ENCODE peak calls at places on chromosomes 1 and 21, in eight cellular contexts. X, H, E, O, S, T, K and Y are unnamed samples.

GRCh38 chr1:19165501-19165900 is 44.6 kb downstream of the UBR4 start:
- DNase-seq in S (peak), H (no peak), E (no peak), K (no peak), T (no peak), O (peak), X (peak), Y (no peak)

GRCh38 chr1:245310605-245311531 is 156.1 kb downstream of the KIF26B start:
- DNase-seq in T (no peak), K (no peak), E (no peak), S (no peak), O (no peak), H (no peak), X (peak), Y (no peak)

GRCh38 chr1:24344090-24344742 is 25.1 kb downstream of the GRHL3 start:
- DNase-seq in S (no peak), O (no peak), T (no peak), E (no peak), X (no peak), K (no peak), H (no peak), Y (no peak)

GRCh38 chr1:110746644-110747259 is 72.0 kb upstream of the KCNA3 start:
- DNase-seq in T (no peak), X (peak), S (peak), E (no peak), H (peak), O (peak), K (peak), Y (peak)

GRCh38 chr1:19967808-19968207 is 11.6 kb downstream of the PLA2G2A start:
- DNase-seq in X (no peak), K (no peak), H (no peak), O (no peak), E (no peak), S (no peak), T (no peak), Y (no peak)

GRCh38 chr1:204172404-204173049 is 6.4 kb upstream of the REN start:
- DNase-seq in E (no peak), S (no peak), X (no peak), O (no peak), K (no peak), T (no peak), H (no peak), Y (no peak)

GRCh38 chr1:195899762-195900352 is 708.4 kb downstream of the KCNT2 start:
- DNase-seq in E (no peak), S (peak), T (no peak), X (peak), K (no peak), H (no peak), O (no peak), Y (no peak)

GRCh38 chr1:209155556-209155955 is 428.0 kb upstream of the CAMK1G start:
- DNase-seq in T (no peak), K (no peak), S (no peak), X (peak), E (no peak), H (no peak), O (no peak), Y (peak)

GRCh38 chr1:203456577-203456976 is 19.0 kb upstream of the PRELP start:
- DNase-seq in E (no peak), O (no peak), K (no peak), S (no peak), X (no peak), H (no peak), T (no peak), Y (no peak)

GRCh38 chr1:154425172-154425571 is 20.0 kb downstream of the IL6R start:
- DNase-seq in E (no peak), T (no peak), X (peak), K (no peak), O (no peak), H (no peak), S (no peak), Y (no peak)

GRCh38 chr1:175146535-175147213 is 45.9 kb downstream of the KIAA0040 start:
- DNase-seq in H (peak), E (no peak), O (peak), K (peak), S (peak), X (peak), T (no peak), Y (peak)

GRCh38 chr1:15260418-15261154 is 13.6 kb downstream of the FHAD1 start:
- DNase-seq in H (no peak), K (no peak), T (no peak), O (no peak), E (no peak), X (peak), S (peak), Y (peak)

GRCh38 chr1:113804421-113805255 is 7.6 kb downstream of the RSBN1 start:
- DNase-seq in X (peak), K (no peak), E (no peak), S (peak), T (no peak), O (no peak), H (no peak), Y (peak)

GRCh38 chr1:9235123-9235513 is 544 bp downstream of the H6PD start:
- DNase-seq in T (no peak), S (peak), O (peak), H (no peak), X (peak), K (no peak), E (no peak), Y (peak)

GRCh38 chr21:36369064-36369685 is 16.0 kb upstream of the CHAF1B start:
- DNase-seq in O (no peak), H (no peak), X (no peak), S (no peak), E (no peak), T (no peak), K (no peak), Y (no peak)

GRCh38 chr1:91744973-91745648 is 140.8 kb downstream of the TGFBR3 start:
- DNase-seq in K (peak), X (no peak), S (no peak), H (no peak), O (no peak), T (no peak), E (no peak), Y (no peak)

GRCh38 chr1:206808615-206809014 is 36.3 kb upstream of the IL10 start:
- DNase-seq in S (peak), E (no peak), K (peak), H (no peak), X (peak), T (no peak), O (no peak), Y (no peak)

GRCh38 chr1:33612877-33613487 is 140.5 kb downstream of the ZSCAN20 start:
- DNase-seq in K (peak), T (peak), X (peak), E (no peak), O (peak), H (no peak), S (peak), Y (peak)

GRCh38 chr1:186761358-186761757 is 67.4 kb upstream of the PLA2G4A start:
- DNase-seq in K (no peak), O (no peak), T (no peak), E (no peak), S (no peak), X (no peak), H (no peak), Y (no peak)

GRCh38 chr21:29215709-29216108 is 83.0 kb upstream of the BACH1 start:
- DNase-seq in T (no peak), O (peak), S (no peak), H (no peak), K (no peak), E (no peak), X (no peak), Y (no peak)